ENCODE peak calls at places on chromosome 11, in four cellular contexts. Z is stimulated activated CD4-positive, alpha-beta T cell treated with anti-CD3 and anti-CD28 coated beads, Interleukin-2, amount 100 ng/mL, for 48 hours; E is heart left ventricle; D is GF-D8. C is an unnamed sample.

GRCh38 chr11:116928102-116928777 is 90.8 kb upstream of the APOA1 start:
- DNase-seq in Z (no peak), E (no peak), D (peak), C (no peak)

GRCh38 chr11:68523743-68524142 is 63.2 kb downstream of the PPP6R3 start:
- DNase-seq in Z (no peak), E (no peak), D (no peak), C (no peak)

GRCh38 chr11:11849127-11849746 is 7.5 kb downstream of the USP47 start:
- DNase-seq in Z (peak), E (peak), D (no peak), C (peak)

GRCh38 chr11:107385361-107385982 is 72.2 kb downstream of the CWF19L2 start:
- DNase-seq in Z (no peak), E (no peak), D (no peak), C (no peak)

GRCh38 chr11:44602810-44603410 is 37.4 kb downstream of the CD82 start:
- DNase-seq in Z (no peak), E (no peak), D (no peak), C (no peak)

GRCh38 chr11:28228196-28228595 is 120.0 kb downstream of the METTL15 start:
- DNase-seq in Z (no peak), E (no peak), D (no peak), C (no peak)

GRCh38 chr11:25860677-25861445 is 471.1 kb upstream of the ANO3 start:
- DNase-seq in Z (no peak), E (no peak), D (no peak), C (no peak)

GRCh38 chr11:32602657-32603410 is 19.2 kb downstream of the EIF3M start:
- DNase-seq in Z (no peak), E (no peak), D (no peak), C (no peak)

GRCh38 chr11:2300290-2300935 is 1.3 kb downstream of the C11orf21 start:
- DNase-seq in Z (no peak), E (no peak), D (peak), C (no peak)

GRCh38 chr11:71086687-71087258 is 165.6 kb downstream of the SHANK2 start:
- DNase-seq in Z (no peak), E (no peak), D (no peak), C (peak)

C was measured in adrenal gland.